ENCODE peak calls at places on chromosomes 2 and 18, in four cellular contexts. G is GM12891, H is astrocyte of the cerebellum, O is tibial nerve. R is an unnamed sample.

GRCh38 chr18:39149211-39149806 is 1583.7 kb upstream of the CELF4 start:
- DNase-seq in G (no peak), H (no peak), O (no peak), R (no peak)

GRCh38 chr2:150643106-150643730 is 155.8 kb upstream of the RND3 start:
- DNase-seq in G (no peak), H (no peak), O (no peak), R (no peak)

GRCh38 chr2:234198976-234199375 is 148.5 kb downstream of the SPP2 start:
- DNase-seq in G (no peak), H (no peak), O (no peak), R (no peak)

GRCh38 chr18:64134044-64134757 is 14.7 kb downstream of the LINC00305 start:
- DNase-seq in G (no peak), H (peak; percentile 77), O (no peak), R (no peak)

GRCh38 chr2:239319261-239319661 is 81.6 kb downstream of the HDAC4 start:
- DNase-seq in G (no peak), H (no peak), O (peak; percentile 51), R (peak; percentile 82)

GRCh38 chr18:69250305-69251151 is 150.2 kb upstream of the DOK6 start:
- DNase-seq in G (no peak), H (no peak), O (no peak), R (no peak)

GRCh38 chr2:178796079-178796677 is 11.0 kb downstream of the TTN start:
- DNase-seq in G (peak; percentile 5), H (peak; percentile 62), O (no peak), R (no peak)

GRCh38 chr2:181553244-181553643 is 96.1 kb downstream of the ITGA4 start:
- DNase-seq in G (no peak), H (no peak), O (no peak), R (no peak)

GRCh38 chr18:24022141-24022540 is 7.6 kb downstream of the TTC39C start:
- DNase-seq in G (no peak), H (peak; percentile 36), O (no peak), R (no peak)

GRCh38 chr2:101083613-101084012 is 67.6 kb downstream of the TBC1D8 start:
- DNase-seq in G (no peak), H (no peak), O (no peak), R (no peak)

GRCh38 chr18:56489901-56490300 is 148.5 kb downstream of the TXNL1 start:
- DNase-seq in G (no peak), H (no peak), O (no peak), R (no peak)

GRCh38 chr2:39780825-39781600 is 2.0 kb upstream of the THUMPD2 start:
- DNase-seq in G (no peak), H (no peak), O (no peak), R (no peak)

GRCh38 chr2:85578243-85579180 is 1.1 kb downstream of the VAMP8 start:
- DNase-seq in G (no peak), H (no peak), O (peak; percentile 37), R (peak; percentile 80)

GRCh38 chr2:40957508-40957907 is 505.6 kb upstream of the SLC8A1 start:
- DNase-seq in G (no peak), H (no peak), O (no peak), R (no peak)

GRCh38 chr2:221629478-221629877 is 57.4 kb upstream of the EPHA4 start:
- DNase-seq in G (no peak), H (peak; percentile 18), O (no peak), R (no peak)

GRCh38 chr2:49248506-49248905 is 94.2 kb upstream of the FSHR start:
- DNase-seq in G (no peak), H (peak; percentile 95), O (no peak), R (no peak)

GRCh38 chr2:74502720-74503505 is 3.5 kb upstream of the LBX2 start:
- DNase-seq in G (no peak), H (peak; percentile 34), O (peak; percentile 74), R (peak; percentile 94)

GRCh38 chr2:215421859-215422461 is 13.9 kb downstream of the FN1 start:
- DNase-seq in G (no peak), H (no peak), O (no peak), R (no peak)

GRCh38 chr2:23589739-23590138 is 204.8 kb downstream of the KLHL29 start:
- DNase-seq in G (no peak), H (no peak), O (no peak), R (peak; percentile 64)

GRCh38 chr2:144596074-144596871 is 76.4 kb upstream of the ZEB2 start:
- DNase-seq in G (no peak), H (peak; percentile 13), O (no peak), R (no peak)

GRCh38 chr2:8285081-8285480 is 396.8 kb upstream of the ID2 start:
- DNase-seq in G (no peak), H (no peak), O (no peak), R (no peak)

GRCh38 chr2:102129956-102130650 is 12.4 kb upstream of the IL1R1 start:
- DNase-seq in G (no peak), H (no peak), O (no peak), R (no peak)

GRCh38 chr2:28344756-28345291 is 47.8 kb upstream of the FOSL2 start:
- DNase-seq in G (no peak), H (no peak), O (no peak), R (no peak)

GRCh38 chr2:213934560-213934959 is 476.3 kb upstream of the VWC2L start:
- DNase-seq in G (peak; percentile 17), H (no peak), O (peak; percentile 7), R (no peak)